ENCODE peak calls at places on chromosomes 2 and 18, in nine cellular contexts. N is adrenal gland, M is heart left ventricle, A is kidney epithelial cell, C is GM12865, V is thyroid gland, R is suprapubic skin, D is nephron progenitor cell, H is ascending aorta. B is an unnamed sample.

GRCh38 chr18:55869965-55870585 is 282.1 kb upstream of the TCF4 start:
- DNase-seq in D (no peak), R (no peak), H (no peak), M (peak), V (no peak), A (no peak), C (no peak), N (no peak), B (no peak)

GRCh38 chr2:11515441-11516071 is 18.3 kb upstream of the GREB1 start:
- DNase-seq in H (no peak), M (no peak), R (no peak), D (peak), N (no peak), A (no peak), V (peak), C (no peak), B (no peak)

GRCh38 chr2:233082934-233083755 is 23.0 kb downstream of the INPP5D start:
- DNase-seq in A (no peak), D (no peak), M (no peak), C (peak), V (no peak), H (peak), N (no peak), R (peak), B (no peak)

GRCh38 chr2:222671259-222672067 is at the start of gene MOGAT1:
- DNase-seq in D (peak), M (peak), V (peak), C (no peak), R (no peak), H (peak), A (no peak), N (peak), B (no peak)

GRCh38 chr2:233469261-233470006 is 97.1 kb downstream of the USP40 start:
- DNase-seq in R (peak), N (no peak), A (no peak), C (no peak), H (peak), M (peak), D (no peak), V (peak), B (no peak)

GRCh38 chr18:31683106-31683505 is 1.3 kb downstream of the B4GALT6 start:
- DNase-seq in M (no peak), H (no peak), A (no peak), R (no peak), D (no peak), C (no peak), N (no peak), V (no peak), B (no peak)

GRCh38 chr2:70988726-70989648 is 5.7 kb downstream of the TEX261 start:
- DNase-seq in C (no peak), A (no peak), N (no peak), V (no peak), R (peak), D (no peak), H (no peak), M (no peak), B (no peak)

GRCh38 chr2:160055726-160056108 is 6.7 kb downstream of the PLA2R1 start:
- DNase-seq in D (no peak), H (no peak), A (no peak), N (no peak), V (no peak), M (no peak), R (no peak), C (no peak), B (no peak)

GRCh38 chr2:70890469-70891065 is 45.1 kb upstream of the ATP6V1B1 start:
- DNase-seq in R (no peak), H (no peak), C (no peak), A (no peak), N (no peak), M (no peak), D (no peak), V (no peak), B (peak)

GRCh38 chr18:58263055-58263732 is 219.2 kb downstream of the NEDD4L start:
- DNase-seq in C (no peak), H (no peak), R (no peak), D (no peak), N (no peak), A (no peak), M (no peak), V (peak), B (peak)

GRCh38 chr2:219362524-219363164 is 25.1 kb downstream of the DNPEP start:
- DNase-seq in A (no peak), D (no peak), H (no peak), R (no peak), C (peak), V (peak), M (peak), N (peak), B (no peak)

GRCh38 chr2:88841224-88841929 is 149.9 kb downstream of the RPIA start:
- DNase-seq in R (no peak), A (no peak), V (peak), C (no peak), D (no peak), N (no peak), H (no peak), M (no peak), B (no peak)

GRCh38 chr2:10405441-10405840 is 42.7 kb downstream of the ODC1 start:
- DNase-seq in N (peak), R (no peak), C (no peak), D (no peak), M (peak), V (peak), H (peak), A (peak), B (no peak)

GRCh38 chr2:238235331-238235732 is 4.5 kb downstream of the HES6 start:
- DNase-seq in C (no peak), D (no peak), A (no peak), V (no peak), R (no peak), H (no peak), N (peak), M (no peak), B (no peak)

GRCh38 chr2:179486969-179487752 is 222.5 kb upstream of the SESTD1 start:
- DNase-seq in C (no peak), D (no peak), V (peak), M (no peak), H (no peak), A (no peak), R (no peak), N (no peak), B (no peak)

GRCh38 chr2:150127995-150128394 is 359.5 kb downstream of the RND3 start:
- DNase-seq in V (no peak), D (no peak), C (no peak), N (no peak), R (no peak), H (no peak), M (no peak), A (no peak), B (no peak)

GRCh38 chr18:64171576-64171975 is 22.7 kb upstream of the LINC00305 start:
- DNase-seq in D (no peak), N (no peak), A (no peak), C (no peak), R (no peak), H (no peak), V (no peak), M (no peak), B (no peak)

GRCh38 chr2:211187602-211188001 is 631.2 kb downstream of the CPS1 start:
- DNase-seq in A (no peak), R (no peak), C (no peak), M (no peak), V (no peak), N (no peak), D (no peak), H (no peak), B (no peak)

GRCh38 chr2:30134582-30134981 is 12.2 kb upstream of the YPEL5 start:
- DNase-seq in V (no peak), C (no peak), N (no peak), M (no peak), H (no peak), R (no peak), A (no peak), D (no peak), B (no peak)

GRCh38 chr2:2332381-2332780 is 1.3 kb upstream of the MYT1L start:
- DNase-seq in C (no peak), V (no peak), M (no peak), H (no peak), R (no peak), N (no peak), D (no peak), A (no peak), B (no peak)

DNA sequence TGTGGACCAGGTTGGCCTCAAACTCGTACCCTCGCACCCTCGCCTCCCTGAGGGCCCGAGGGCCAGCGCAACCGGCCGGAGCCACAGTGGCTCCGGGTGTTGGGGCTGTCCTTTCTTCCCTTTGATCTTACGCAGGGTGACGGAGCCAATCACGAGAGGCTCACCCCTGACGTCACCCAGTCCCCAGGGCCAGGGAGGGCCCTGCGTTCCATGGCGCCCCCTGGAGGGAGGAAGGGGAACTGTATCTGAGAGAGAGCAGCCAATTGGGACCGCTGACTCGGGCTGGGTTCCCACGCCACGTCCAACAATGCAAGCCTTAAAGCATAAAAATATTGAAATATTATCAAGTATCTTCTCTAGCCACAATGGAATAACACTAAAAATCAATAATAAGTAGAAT is 432.8 kb upstream of the LRRTM4 start:
- DNase-seq in M (no peak), N (no peak), A (no peak), H (no peak), C (no peak), V (no peak), R (no peak), D (no peak), B (no peak)
- TF ChIP-seq CTCF in M (no peak), N (no peak), A (peak), H (no peak), C (peak), V (no peak), R (no peak), D (no peak), B (no peak)

GRCh38 chr18:42048150-42048549 is 93.1 kb downstream of the PIK3C3 start:
- DNase-seq in D (no peak), N (peak), V (no peak), H (no peak), M (no peak), C (no peak), R (no peak), A (peak), B (no peak)

GRCh38 chr18:42051411-42051810 is 96.4 kb downstream of the PIK3C3 start:
- DNase-seq in R (no peak), V (no peak), A (no peak), H (no peak), M (no peak), D (no peak), C (no peak), N (no peak), B (no peak)

GRCh38 chr18:42047721-42048120 is 92.7 kb downstream of the PIK3C3 start:
- DNase-seq in A (no peak), N (no peak), H (no peak), M (no peak), V (no peak), D (no peak), C (no peak), R (no peak), B (no peak)

GRCh38 chr18:42053188-42053781 is 98.3 kb downstream of the PIK3C3 start:
- DNase-seq in V (peak), M (peak), R (no peak), D (peak), N (peak), C (peak), H (no peak), A (no peak), B (peak)

GRCh38 chr18:42052137-42052708 is 97.2 kb downstream of the PIK3C3 start:
- DNase-seq in M (no peak), A (no peak), C (no peak), R (no peak), N (no peak), V (no peak), D (no peak), H (no peak), B (no peak)
- TF ChIP-seq CTCF in M (no peak), A (peak), C (no peak), R (no peak), N (no peak), V (peak), D (peak), H (peak), B (no peak)

DNA sequence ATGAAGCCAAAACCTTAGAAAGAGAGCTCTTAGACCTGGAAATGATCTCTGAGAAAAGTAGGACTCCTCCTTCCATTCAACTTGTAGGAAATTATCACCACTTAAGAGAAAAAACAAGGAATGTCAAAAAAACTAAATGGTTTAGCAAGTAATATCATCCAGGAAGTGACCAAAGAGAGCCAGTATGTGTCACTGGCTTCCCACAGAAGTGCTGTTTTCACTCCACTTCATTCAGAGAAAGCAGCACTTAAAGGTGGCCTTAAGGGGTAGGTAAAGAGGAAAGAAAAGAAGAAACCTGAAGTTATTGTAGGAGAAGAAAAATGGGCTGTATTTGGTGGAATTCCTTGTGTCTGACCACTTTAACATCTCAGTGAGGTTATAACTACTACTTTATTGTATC is 414.4 kb upstream of the ETAA1 start:
- DNase-seq in C (no peak), R (no peak), D (no peak), M (no peak), H (no peak), A (no peak), N (no peak), V (no peak), B (no peak)
- TF ChIP-seq CTCF in C (no peak), R (no peak), D (no peak), M (no peak), H (no peak), A (no peak), N (no peak), V (peak), B (no peak)

DNA sequence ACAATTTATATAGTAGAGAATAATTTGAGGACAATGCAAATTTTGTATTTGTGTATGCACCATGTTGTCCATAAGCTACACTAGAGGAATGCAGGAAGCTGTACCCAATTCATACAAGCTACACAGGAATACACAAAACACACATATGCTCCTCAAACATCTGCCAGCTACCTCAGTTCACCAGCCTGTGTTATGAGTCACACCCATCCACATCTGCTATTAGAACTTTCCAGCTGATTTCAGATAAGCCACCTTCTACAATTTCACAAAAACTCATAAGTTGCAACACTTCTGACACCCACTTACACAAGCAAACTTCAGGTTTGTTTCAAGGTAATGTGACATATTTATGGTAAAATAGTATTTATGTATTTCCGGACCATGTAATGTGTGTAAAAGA is 438.9 kb downstream of the SATB2 start:
- DNase-seq in N (no peak), A (no peak), H (no peak), D (no peak), C (no peak), M (no peak), R (no peak), V (no peak), B (no peak)
- TF ChIP-seq CTCF in N (no peak), A (no peak), H (no peak), D (no peak), C (no peak), M (no peak), R (no peak), V (no peak), B (no peak)

GRCh38 chr18:53701697-53702096 is 522.8 kb downstream of the MBD2 start:
- DNase-seq in D (no peak), H (no peak), M (no peak), V (no peak), C (peak), R (no peak), N (no peak), A (no peak), B (no peak)

GRCh38 chr18:53702480-53702879 is 522.0 kb downstream of the MBD2 start:
- DNase-seq in M (no peak), A (no peak), N (no peak), R (no peak), D (no peak), H (no peak), V (no peak), C (no peak), B (no peak)

DNA sequence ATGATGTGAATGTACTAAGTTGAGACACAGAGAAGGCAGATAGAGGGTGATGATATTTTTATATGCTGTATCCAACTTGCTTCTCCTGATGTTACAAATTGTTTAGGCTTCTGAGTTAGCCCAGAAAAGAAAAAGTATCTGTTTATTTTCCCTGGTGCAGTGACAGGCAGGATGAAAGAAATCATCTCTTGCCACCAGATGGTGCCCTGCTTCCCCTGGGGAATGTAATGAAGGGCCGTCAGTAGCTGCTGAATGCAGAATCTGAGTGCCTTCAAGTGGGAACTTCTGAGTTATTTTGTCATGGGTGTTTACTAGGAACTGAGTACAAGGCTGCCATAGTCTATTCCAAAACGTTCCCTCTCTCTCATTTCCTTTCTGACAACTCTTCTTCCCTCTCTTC is 525.6 kb downstream of the MBD2 start:
- DNase-seq in C (peak), A (peak), H (no peak), M (peak), D (peak), V (no peak), N (peak), R (no peak), B (peak)
- TF ChIP-seq CTCF in C (peak), A (peak), H (no peak), M (peak), D (peak), V (no peak), N (peak), R (peak), B (no peak)

B was measured in GM20000.